ENCODE peak calls at places on chromosomes 1 and 21, in eight cellular contexts. U, G, O, F, R, I, N and W are unnamed samples.

GRCh38 chr1:8962812-8963669 is 17.4 kb downstream of the CA6 start:
- DNase-seq in U (no peak), G (peak), O (no peak), F (peak), R (peak), I (no peak), N (peak), W (peak)

GRCh38 chr1:229769006-229769405 is 143.0 kb downstream of the URB2 start:
- DNase-seq in U (no peak), G (no peak), O (no peak), F (no peak), R (no peak), I (no peak), N (no peak), W (no peak)

GRCh38 chr1:212288614-212289013 is 3.4 kb downstream of the PPP2R5A start:
- DNase-seq in U (no peak), G (no peak), O (no peak), F (peak), R (no peak), I (no peak), N (peak), W (no peak)

GRCh38 chr1:212255705-212256307 is 29.4 kb upstream of the PPP2R5A start:
- DNase-seq in U (no peak), G (no peak), O (no peak), F (no peak), R (no peak), I (no peak), N (no peak), W (no peak)

GRCh38 chr1:111565079-111565478 is 54.5 kb upstream of the RAP1A start:
- DNase-seq in U (no peak), G (no peak), O (no peak), F (peak), R (no peak), I (no peak), N (peak), W (no peak)

GRCh38 chr1:117453958-117454357 is 86.7 kb downstream of the MAN1A2 start:
- DNase-seq in U (no peak), G (no peak), O (no peak), F (peak), R (no peak), I (no peak), N (no peak), W (no peak)

GRCh38 chr1:103337779-103338178 is 187.7 kb upstream of the RNPC3 start:
- DNase-seq in U (no peak), G (no peak), O (no peak), F (no peak), R (no peak), I (no peak), N (no peak), W (no peak)

GRCh38 chr1:164659621-164660414 is 100.8 kb downstream of the PBX1 start:
- DNase-seq in U (no peak), G (peak), O (no peak), F (peak), R (no peak), I (no peak), N (no peak), W (no peak)

GRCh38 chr1:230413061-230413460 is 13.1 kb downstream of the PGBD5 start:
- DNase-seq in U (no peak), G (no peak), O (no peak), F (no peak), R (no peak), I (no peak), N (no peak), W (no peak)

GRCh38 chr1:79472067-79472656 is 465.6 kb upstream of the ADGRL4 start:
- DNase-seq in U (no peak), G (no peak), O (no peak), F (no peak), R (no peak), I (no peak), N (no peak), W (no peak)

GRCh38 chr1:182248721-182249120 is 142.9 kb downstream of the GLUL start:
- DNase-seq in U (no peak), G (no peak), O (no peak), F (no peak), R (no peak), I (no peak), N (no peak), W (no peak)

GRCh38 chr1:7541629-7542028 is 229.5 kb upstream of the VAMP3 start:
- DNase-seq in U (no peak), G (no peak), O (no peak), F (no peak), R (no peak), I (no peak), N (no peak), W (no peak)

GRCh38 chr1:203926025-203926540 is 64.7 kb downstream of the SNRPE start:
- DNase-seq in U (no peak), G (no peak), O (no peak), F (peak), R (no peak), I (no peak), N (peak), W (no peak)

GRCh38 chr21:45435405-45435981 is 30.5 kb downstream of the COL18A1 start:
- DNase-seq in U (no peak), G (no peak), O (no peak), F (no peak), R (no peak), I (no peak), N (no peak), W (no peak)

GRCh38 chr1:33047839-33048305 is 11.2 kb upstream of the AK2 start:
- DNase-seq in U (no peak), G (no peak), O (no peak), F (peak), R (no peak), I (no peak), N (peak), W (no peak)